ENCODE peak calls at places on chromosomes 4 and X, in six cellular contexts. N is HCEC 1CT; I is naive thymus-derived CD4-positive, alpha-beta T cell; Z is AG09309; U is AG08395; O is GOT3. H is an unnamed sample.
A peak's percentile ranks its signal among the peaks of the same experiment; 100 is the strongest.

GRCh38 chrX:1242901-1243402 is 25.7 kb upstream of the CSF2RA start:
- DNase-seq in N (no peak), I (peak; percentile 60), Z (no peak), U (no peak), O (no peak), H (no peak)

GRCh38 chr4:99062120-99062519 is 26.5 kb downstream of the ADH5 start:
- DNase-seq in N (peak; percentile 41), I (no peak), Z (no peak), U (no peak), O (no peak), H (peak; percentile 15)

GRCh38 chrX:107429090-107429489 is 20.4 kb upstream of the FRMPD3 start:
- DNase-seq in N (no peak), I (no peak), Z (no peak), U (no peak), O (no peak), H (no peak)

GRCh38 chr4:165302658-165303057 is 24.8 kb upstream of the MSMO1 start:
- DNase-seq in N (no peak), I (no peak), Z (no peak), U (no peak), O (no peak), H (no peak)

GRCh38 chr4:111512081-111512774 is 633.0 kb upstream of the FAM241A start:
- DNase-seq in N (peak; percentile 59), I (no peak), Z (peak; percentile 74), U (peak; percentile 26), O (no peak), H (peak; percentile 95)

GRCh38 chrX:48917139-48917980 is 1.5 kb downstream of the PIM2 start:
- DNase-seq in N (peak; percentile 81), I (peak; percentile 83), Z (peak; percentile 55), U (peak; percentile 96), O (peak; percentile 50), H (peak; percentile 89)

GRCh38 chr4:8156617-8157016 is 2.0 kb downstream of the ABLIM2 start:
- DNase-seq in N (no peak), I (no peak), Z (no peak), U (no peak), O (no peak), H (no peak)

GRCh38 chr4:72352746-72353145 is 216.3 kb downstream of the ADAMTS3 start:
- DNase-seq in N (no peak), I (no peak), Z (no peak), U (peak; percentile 23), O (no peak), H (no peak)

GRCh38 chrX:17692709-17693346 is 44.5 kb upstream of the SCML1 start:
- DNase-seq in N (peak; percentile 27), I (no peak), Z (no peak), U (peak; percentile 14), O (no peak), H (peak; percentile 74)

GRCh38 chr4:112813790-112814189 is 176.8 kb downstream of the LARP7 start:
- DNase-seq in N (peak; percentile 20), I (no peak), Z (peak; percentile 23), U (peak; percentile 19), O (no peak), H (peak; percentile 54)

GRCh38 chrX:68292471-68292870 is 140.8 kb downstream of the OPHN1 start:
- DNase-seq in N (peak; percentile 23), I (no peak), Z (no peak), U (no peak), O (no peak), H (peak; percentile 25)